ENCODE peak calls at places on chromosomes 4 and X, in eight cellular contexts. G is upper lobe of right lung, B is RWPE1, Y is GM20000, C is WERI-Rb-1, H is astrocyte of the spinal cord, O is endodermal cell, U is nephron progenitor cell. S is an unnamed sample.

GRCh38 chrX:111375747-111376146 is 36.2 kb downstream of the DCX start:
- DNase-seq in Y (no peak), O (no peak), U (peak), H (peak), B (peak), G (no peak), C (no peak), S (no peak)

GRCh38 chr4:67658302-67658701 is 42.7 kb downstream of the UBA6 start:
- DNase-seq in G (no peak), U (no peak), B (no peak), Y (no peak), H (no peak), O (no peak), C (no peak), S (no peak)

GRCh38 chr4:83217721-83218522 is 66.7 kb downstream of the COQ2 start:
- DNase-seq in Y (peak), C (no peak), B (no peak), U (no peak), G (no peak), O (no peak), H (no peak), S (no peak)

GRCh38 chr4:169314906-169315305 is 44.1 kb upstream of the SH3RF1 start:
- DNase-seq in B (peak), U (no peak), O (no peak), H (peak), Y (no peak), C (no peak), G (peak), S (no peak)

GRCh38 chrX:47026198-47026597 is 52.0 kb upstream of the RGN start:
- DNase-seq in H (no peak), B (no peak), Y (no peak), C (no peak), G (no peak), U (no peak), O (no peak), S (no peak)

GRCh38 chrX:50700921-50701320 is 113.1 kb downstream of the SHROOM4 start:
- DNase-seq in Y (no peak), G (no peak), B (no peak), H (no peak), O (peak), C (peak), U (no peak), S (peak)

GRCh38 chrX:40237745-40238178 is 140.0 kb upstream of the BCOR start:
- DNase-seq in H (no peak), G (no peak), Y (no peak), B (no peak), C (no peak), O (peak), U (no peak), S (no peak)

GRCh38 chr4:165458451-165458850 is 79.6 kb downstream of the CPE start:
- DNase-seq in C (no peak), G (no peak), U (no peak), Y (no peak), B (no peak), O (no peak), H (no peak), S (no peak)

GRCh38 chrX:133783273-133783672 is 202.1 kb downstream of the GPC3 start:
- DNase-seq in Y (peak), H (no peak), O (no peak), G (no peak), B (no peak), U (no peak), C (no peak), S (no peak)

GRCh38 chrX:97787849-97788248 is 904.1 kb downstream of the RPA4 start:
- DNase-seq in G (no peak), O (no peak), B (no peak), U (no peak), Y (no peak), C (no peak), H (no peak), S (no peak)

GRCh38 chr4:181819951-181820350 is 423.3 kb upstream of the TENM3 start:
- DNase-seq in O (no peak), Y (no peak), H (peak), C (no peak), U (no peak), G (no peak), B (no peak), S (no peak)

GRCh38 chr4:83639849-83640493 is 104.1 kb downstream of the GPAT3 start:
- DNase-seq in Y (peak), H (peak), O (peak), C (peak), U (peak), B (peak), G (no peak), S (peak)

GRCh38 chr4:13635281-13635799 is 7.8 kb upstream of the BOD1L1 start:
- DNase-seq in O (no peak), H (peak), C (no peak), U (no peak), G (no peak), Y (no peak), B (no peak), S (no peak)

GRCh38 chrX:122504026-122504425 is 680.1 kb upstream of the GRIA3 start:
- DNase-seq in C (no peak), B (no peak), U (no peak), Y (no peak), G (no peak), H (peak), O (no peak), S (no peak)

GRCh38 chr4:93814722-93815121 is 13.8 kb upstream of the ATOH1 start:
- DNase-seq in B (no peak), U (no peak), G (no peak), H (no peak), C (no peak), O (peak), Y (no peak), S (no peak)

GRCh38 chr4:476501-476900 is 22.5 kb downstream of the ZNF721 start:
- DNase-seq in O (no peak), C (no peak), B (no peak), G (no peak), H (peak), Y (no peak), U (no peak), S (no peak)

GRCh38 chrX:125101971-125102750 is 217.5 kb upstream of the TEX13C start:
- DNase-seq in Y (no peak), U (no peak), G (no peak), B (no peak), O (no peak), C (no peak), H (no peak), S (no peak)

GRCh38 chr4:26857278-26858034 is 3.2 kb upstream of the STIM2 start:
- DNase-seq in C (peak), H (peak), G (peak), U (peak), B (peak), Y (peak), O (peak), S (no peak)

GRCh38 chr4:77629885-77630284 is 24.3 kb downstream of the CXCL13 start:
- DNase-seq in U (no peak), H (no peak), O (no peak), Y (peak), B (no peak), C (no peak), G (no peak), S (no peak)

GRCh38 chr4:100367451-100367850 is 150.4 kb downstream of the EMCN start:
- DNase-seq in O (no peak), Y (no peak), G (no peak), H (peak), U (no peak), B (no peak), C (no peak), S (no peak)

GRCh38 chr4:186932631-186933150 is 209.0 kb upstream of the FAT1 start:
- DNase-seq in U (no peak), G (no peak), H (peak), C (no peak), O (no peak), Y (no peak), B (no peak), S (no peak)

GRCh38 chr4:38856046-38856445 is 571 bp downstream of the TLR6 start:
- DNase-seq in C (no peak), Y (no peak), O (no peak), H (no peak), G (no peak), U (no peak), B (no peak), S (no peak)

GRCh38 chrX:112947981-112948380 is 107.3 kb upstream of the AMOT start:
- DNase-seq in U (no peak), Y (no peak), C (no peak), B (no peak), O (no peak), H (no peak), G (no peak), S (no peak)

GRCh38 chrX:14027511-14028019 is 2.1 kb downstream of the GEMIN8 start:
- DNase-seq in O (no peak), B (peak), Y (peak), H (peak), G (no peak), C (no peak), U (no peak), S (no peak)

GRCh38 chr4:78320353-78320935 is 231.1 kb upstream of the ANXA3 start:
- DNase-seq in H (peak), Y (no peak), U (no peak), G (no peak), B (no peak), C (no peak), O (no peak), S (no peak)

GRCh38 chrX:107429090-107429489 is 20.4 kb upstream of the FRMPD3 start:
- DNase-seq in C (peak), B (no peak), Y (no peak), O (peak), U (peak), H (no peak), G (peak), S (no peak)

GRCh38 chrX:91434351-91435168 is at the start of gene PABPC5:
- DNase-seq in U (peak), O (peak), C (no peak), Y (no peak), G (peak), B (no peak), H (peak), S (peak)

GRCh38 chr4:21113496-21114213 is 413.4 kb downstream of the PACRGL start:
- DNase-seq in C (no peak), H (peak), G (no peak), Y (no peak), B (no peak), U (no peak), O (no peak), S (peak)

GRCh38 chr4:184475096-184475461 is 729 bp upstream of the IRF2 start:
- DNase-seq in G (peak), B (peak), U (peak), O (peak), Y (peak), C (peak), H (no peak), S (no peak)

GRCh38 chr4:29075366-29075765 is 1644.8 kb upstream of the PCDH7 start:
- DNase-seq in Y (no peak), G (no peak), U (no peak), C (no peak), B (no peak), H (no peak), O (no peak), S (no peak)

GRCh38 chr4:31557444-31557843 is 837.3 kb downstream of the PCDH7 start:
- DNase-seq in O (no peak), U (no peak), G (no peak), Y (no peak), C (no peak), H (no peak), B (no peak), S (no peak)

DNA sequence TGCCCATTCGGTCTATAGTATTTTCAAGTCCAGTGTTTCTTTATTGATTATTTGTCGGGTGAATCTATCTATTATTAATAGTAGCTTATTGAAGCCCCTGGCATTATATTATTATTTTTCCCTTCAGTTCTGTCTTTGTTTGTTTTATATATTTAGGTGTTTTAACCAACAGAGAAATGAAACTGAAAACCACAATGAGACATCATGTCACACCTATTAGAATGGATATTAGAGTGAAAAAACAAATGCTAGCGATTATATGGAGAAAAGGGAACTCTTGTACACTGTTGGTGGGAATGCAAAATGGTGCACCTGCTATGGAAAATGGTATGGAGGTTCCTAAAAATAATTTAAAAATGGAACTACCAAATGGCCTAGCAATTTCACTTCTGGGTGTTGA is 272.5 kb downstream of the ADAM29 start:
- DNase-seq in H (no peak), O (no peak), C (no peak), U (no peak), Y (no peak), B (no peak), G (no peak), S (no peak)
- TF ChIP-seq CTCF in H (no peak), O (no peak), C (no peak), U (no peak), Y (no peak), B (no peak), G (no peak), S (no peak)

GRCh38 chr4:3399277-3400194 is 42.2 kb upstream of the HGFAC start:
- DNase-seq in O (no peak), B (no peak), H (peak), Y (no peak), G (no peak), U (no peak), C (no peak), S (no peak)
- TF ChIP-seq CTCF in O (peak), B (no peak), H (no peak), Y (no peak), G (no peak), U (no peak), C (no peak), S (no peak)

GRCh38 chr4:55618546-55619143 is 17.5 kb downstream of the NMU start:
- DNase-seq in H (no peak), B (no peak), Y (no peak), G (no peak), O (no peak), C (no peak), U (no peak), S (no peak)
- TF ChIP-seq CTCF in H (no peak), B (no peak), Y (no peak), G (no peak), O (no peak), C (no peak), U (no peak), S (no peak)

DNA sequence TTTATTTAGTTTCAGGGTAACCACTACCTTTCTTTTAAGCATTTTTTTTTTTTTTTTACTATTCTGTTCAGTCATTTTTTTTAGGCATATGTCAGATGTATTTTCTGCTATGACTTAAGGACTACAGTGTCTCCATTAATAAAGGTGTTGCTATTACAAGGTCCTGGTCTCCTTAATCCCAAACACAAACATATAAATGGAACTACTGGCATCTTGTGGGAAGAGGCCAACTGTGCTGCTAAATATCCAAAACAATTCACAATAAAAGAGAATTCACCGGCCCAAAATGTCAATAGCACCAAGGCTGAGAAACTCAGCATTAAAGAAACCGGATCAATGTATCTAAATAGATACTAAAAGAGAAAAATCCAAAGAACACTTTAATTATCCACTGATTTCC is 26.4 kb downstream of the LCORL start:
- DNase-seq in H (no peak), B (no peak), O (no peak), U (no peak), G (no peak), C (no peak), Y (no peak), S (no peak)
- TF ChIP-seq CTCF in H (no peak), B (no peak), O (no peak), U (no peak), G (no peak), C (no peak), Y (no peak), S (no peak)

GRCh38 chr4:49032440-49033161 is 46.5 kb downstream of the CWH43 start:
- DNase-seq in C (peak), U (no peak), G (no peak), H (peak), O (peak), Y (peak), B (peak), S (no peak)
- TF ChIP-seq CTCF in C (peak), U (no peak), G (peak), H (peak), O (peak), Y (peak), B (peak), S (peak)

GRCh38 chr4:148017801-148018200 is 285.9 kb downstream of the ARHGAP10 start:
- DNase-seq in C (no peak), U (no peak), Y (no peak), O (no peak), B (no peak), G (no peak), H (no peak), S (no peak)

GRCh38 chr4:148022975-148023374 is 291.1 kb downstream of the ARHGAP10 start:
- DNase-seq in U (no peak), B (no peak), Y (no peak), C (no peak), O (no peak), G (no peak), H (no peak), S (no peak)

GRCh38 chr4:148026022-148026421 is 294.1 kb downstream of the ARHGAP10 start:
- DNase-seq in C (no peak), U (no peak), Y (no peak), O (peak), H (peak), G (no peak), B (no peak), S (no peak)

GRCh38 chr4:148021706-148022105 is 289.8 kb downstream of the ARHGAP10 start:
- DNase-seq in H (no peak), G (no peak), C (no peak), Y (no peak), B (no peak), U (no peak), O (no peak), S (no peak)

GRCh38 chr4:148023782-148024181 is 291.9 kb downstream of the ARHGAP10 start:
- DNase-seq in Y (no peak), U (no peak), G (no peak), O (no peak), B (no peak), H (no peak), C (no peak), S (no peak)
- TF ChIP-seq CTCF in Y (no peak), U (no peak), G (no peak), O (no peak), B (no peak), H (no peak), C (no peak), S (no peak)